ENCODE peak calls at places on chromosome 6, in seven cellular contexts. Y is NCI-H82; J is stimulated activated CD8-positive, alpha-beta memory T cell treated with anti-CD3 and anti-CD28 coated beads, Interleukin-12 subunit alpha, Interleukin-12 subunit beta, amount 100 ng/mL, for 1 hour; B is SW480; X is NCI-H1417 treated with DMSO at 0.1 percent for 48 hours; H is AG08396; G is T-helper 17 cell. C is an unnamed sample.
A peak's percentile ranks its signal among the peaks of the same experiment; 100 is the strongest.

GRCh38 chr6:113995632-113996031 is 24.7 kb upstream of the HDAC2 start:
- DNase-seq in X (no peak), H (peak; percentile 77), J (no peak), Y (peak; percentile 85), G (no peak), B (peak; percentile 51), C (no peak)

GRCh38 chr6:44000164-44000842 is 126.9 kb downstream of the MRPL14 start:
- DNase-seq in X (no peak), Y (no peak), J (no peak), B (peak; percentile 77), H (no peak), G (no peak), C (no peak)

GRCh38 chr6:56009620-56010019 is 134.2 kb upstream of the BMP5 start:
- DNase-seq in H (no peak), J (no peak), Y (no peak), G (no peak), X (no peak), B (no peak), C (no peak)

GRCh38 chr6:29723666-29724588 is 693 bp downstream of the HLA-F start:
- DNase-seq in Y (peak; percentile 29), J (peak; percentile 65), B (no peak), H (peak; percentile 41), X (no peak), G (peak; percentile 76), C (no peak)

GRCh38 chr6:27237089-27237723 is 10.3 kb upstream of the PRSS16 start:
- DNase-seq in B (no peak), J (no peak), X (no peak), Y (peak; percentile 51), H (peak; percentile 51), G (no peak), C (no peak)

GRCh38 chr6:142537612-142538478 is 236.0 kb downstream of the ADGRG6 start:
- DNase-seq in Y (peak; percentile 74), J (no peak), B (no peak), H (no peak), G (no peak), X (no peak), C (peak; percentile 37)

GRCh38 chr6:11397622-11398450 is 139.7 kb upstream of the TMEM170B start:
- DNase-seq in J (no peak), G (no peak), B (no peak), Y (no peak), X (no peak), H (no peak), C (no peak)

GRCh38 chr6:148416309-148416965 is 73.8 kb downstream of the SASH1 start:
- DNase-seq in H (no peak), X (no peak), Y (peak; percentile 17), J (no peak), G (no peak), B (no peak), C (no peak)

GRCh38 chr6:7550433-7550801 is 8.9 kb downstream of the DSP start:
- DNase-seq in X (no peak), J (no peak), B (no peak), G (no peak), H (no peak), Y (no peak), C (no peak)

GRCh38 chr6:27503436-27504030 is 30.6 kb upstream of the ZNF184 start:
- DNase-seq in Y (peak; percentile 86), H (peak; percentile 34), J (peak; percentile 65), G (peak; percentile 57), X (peak; percentile 19), B (peak; percentile 47), C (peak; percentile 59)

GRCh38 chr6:97049254-97050004 is 124.9 kb downstream of the KLHL32 start:
- DNase-seq in H (no peak), B (peak; percentile 23), G (no peak), J (no peak), X (no peak), Y (no peak), C (no peak)

GRCh38 chr6:3455490-3456394 is 1.1 kb downstream of the SLC22A23 start:
- DNase-seq in Y (peak; percentile 68), B (peak; percentile 11), G (no peak), H (no peak), J (no peak), X (no peak), C (no peak)

GRCh38 chr6:6331393-6331792 is 10.9 kb upstream of the F13A1 start:
- DNase-seq in G (no peak), Y (no peak), H (no peak), B (no peak), X (no peak), J (no peak), C (no peak)

GRCh38 chr6:35305117-35305516 is 7.5 kb downstream of the DEF6 start:
- DNase-seq in H (no peak), G (no peak), X (no peak), Y (no peak), B (no peak), J (no peak), C (no peak)

GRCh38 chr6:116036075-116036773 is 24.5 kb downstream of the FRK start:
- DNase-seq in Y (peak; percentile 18), J (no peak), X (no peak), H (no peak), B (no peak), G (no peak), C (no peak)

GRCh38 chr6:132960720-132961119 is 146.4 kb downstream of the RPS12 start:
- DNase-seq in Y (no peak), B (peak; percentile 6), H (no peak), G (no peak), J (no peak), X (no peak), C (no peak)

GRCh38 chr6:86937219-86938079 is at the start of gene HTR1E:
- DNase-seq in B (peak; percentile 22), H (peak; percentile 55), J (no peak), X (peak; percentile 20), Y (peak; percentile 79), G (no peak), C (no peak)

GRCh38 chr6:68313911-68314310 is 321.2 kb upstream of the ADGRB3 start:
- DNase-seq in G (no peak), H (peak; percentile 1), Y (peak; percentile 10), J (no peak), B (no peak), X (no peak), C (no peak)

C was measured in CMK.